ENCODE peak calls at places on chromosomes 1 and 21, in five cellular contexts. M is coronary artery, U is choroid plexus epithelial cell, O is posterior cingulate gyrus, X is NCI-H1694 treated with DMSO at 0.1 percent for 48 hours. A is an unnamed sample.

GRCh38 chr1:201483373-201483949 is 14.5 kb upstream of the PHLDA3 start:
- DNase-seq in M (no peak), U (no peak), O (no peak), X (no peak), A (no peak)

GRCh38 chr1:226001852-226002666 is 2.9 kb upstream of the SDE2 start:
- DNase-seq in M (peak), U (peak), O (peak), X (no peak), A (no peak)

GRCh38 chr21:30233636-30234035 is 17.7 kb upstream of the CLDN8 start:
- DNase-seq in M (no peak), U (no peak), O (no peak), X (no peak), A (no peak)

GRCh38 chr1:196501760-196502428 is 106.3 kb downstream of the KCNT2 start:
- DNase-seq in M (no peak), U (no peak), O (no peak), X (no peak), A (no peak)

GRCh38 chr1:218266356-218266755 is 18.7 kb upstream of the RRP15 start:
- DNase-seq in M (no peak), U (peak), O (no peak), X (no peak), A (peak)

GRCh38 chr1:106962591-106962990 is 93.9 kb upstream of the PRMT6 start:
- DNase-seq in M (no peak), U (no peak), O (no peak), X (no peak), A (no peak)

GRCh38 chr1:200130552-200130951 is 103.0 kb downstream of the NR5A2 start:
- DNase-seq in M (no peak), U (peak), O (no peak), X (no peak), A (peak)

GRCh38 chr1:1630965-1631792 is 794 bp upstream of the MMP23B start:
- DNase-seq in M (peak), U (peak), O (no peak), X (no peak), A (no peak)

GRCh38 chr1:91732291-91732953 is 153.5 kb downstream of the TGFBR3 start:
- DNase-seq in M (no peak), U (peak), O (no peak), X (no peak), A (peak)

GRCh38 chr21:31176080-31176551 is 137.8 kb upstream of the KRTAP19-8 start:
- DNase-seq in M (no peak), U (no peak), O (no peak), X (no peak), A (no peak)

GRCh38 chr21:32190491-32191144 is 88.2 kb downstream of the MIS18A start:
- DNase-seq in M (peak), U (no peak), O (no peak), X (peak), A (no peak)

GRCh38 chr1:241542199-241542907 is 10.2 kb downstream of the KMO start:
- DNase-seq in M (no peak), U (no peak), O (no peak), X (no peak), A (no peak)

GRCh38 chr1:241356187-241356518 is 852 bp downstream of the RGS7 start:
- DNase-seq in M (no peak), U (no peak), O (peak), X (peak), A (no peak)

GRCh38 chr1:43435146-43436145 is 18.3 kb downstream of the HYI start:
- DNase-seq in M (peak), U (peak), O (no peak), X (no peak), A (peak)

GRCh38 chr1:19044471-19044870 is 88.0 kb upstream of the IFFO2 start:
- DNase-seq in M (no peak), U (no peak), O (no peak), X (no peak), A (no peak)

GRCh38 chr1:197066719-197067456 is at the start of gene F13B:
- DNase-seq in M (no peak), U (peak), O (no peak), X (no peak), A (no peak)